ENCODE peak calls at places on chromosome 9, in ten cellular contexts. T, W, X, O, V, M, U, G, D and S are unnamed samples.
A peak's percentile ranks its signal among the peaks of the same experiment; 100 is the strongest.

GRCh38 chr9:133107245-133107722 is 13.8 kb downstream of the RALGDS start:
- DNase-seq in T (no peak), W (no peak), X (no peak), O (no peak), V (no peak), M (no peak), U (no peak), G (peak; percentile 54), D (no peak), S (no peak)

GRCh38 chr9:123364241-123364824 is 8.3 kb downstream of the CRB2 start:
- DNase-seq in T (no peak), W (no peak), X (peak; percentile 75), O (no peak), V (no peak), M (no peak), U (no peak), G (no peak), D (no peak), S (no peak)

GRCh38 chr9:79236466-79236865 is 335.3 kb upstream of the TLE4 start:
- DNase-seq in T (no peak), W (no peak), X (no peak), O (no peak), V (no peak), M (no peak), U (no peak), G (no peak), D (no peak), S (no peak)

GRCh38 chr9:129275626-129276247 is 97.7 kb upstream of the IER5L start:
- DNase-seq in T (no peak), W (no peak), X (peak; percentile 11), O (no peak), V (no peak), M (no peak), U (no peak), G (peak; percentile 29), D (no peak), S (no peak)

GRCh38 chr9:6334305-6334704 is 6.1 kb downstream of the TPD52L3 start:
- DNase-seq in T (no peak), W (no peak), X (no peak), O (no peak), V (no peak), M (no peak), U (no peak), G (no peak), D (no peak), S (no peak)

GRCh38 chr9:112203536-112203935 is 28.4 kb upstream of the SUSD1 start:
- DNase-seq in T (no peak), W (no peak), X (no peak), O (no peak), V (no peak), M (no peak), U (no peak), G (no peak), D (no peak), S (no peak)

GRCh38 chr9:14140121-14140520 is 173.8 kb downstream of the NFIB start:
- DNase-seq in T (no peak), W (no peak), X (no peak), O (no peak), V (no peak), M (no peak), U (no peak), G (no peak), D (no peak), S (no peak)

GRCh38 chr9:129590466-129590865 is 30.4 kb downstream of the C9orf50 start:
- DNase-seq in T (no peak), W (no peak), X (no peak), O (no peak), V (no peak), M (no peak), U (no peak), G (no peak), D (no peak), S (no peak)

GRCh38 chr9:76115982-76116646 is 225.6 kb downstream of the PCSK5 start:
- DNase-seq in T (no peak), W (no peak), X (no peak), O (no peak), V (no peak), M (no peak), U (no peak), G (no peak), D (no peak), S (no peak)

GRCh38 chr9:42388846-42389245 is 205.4 kb downstream of the SPATA31A6 start:
- DNase-seq in T (no peak), W (no peak), X (no peak), O (no peak), V (no peak), M (no peak), U (no peak), G (no peak), D (peak; percentile 23), S (no peak)

GRCh38 chr9:74078647-74079046 is 418.5 kb upstream of the RORB start:
- DNase-seq in T (no peak), W (no peak), X (no peak), O (no peak), V (no peak), M (no peak), U (no peak), G (no peak), D (no peak), S (no peak)

GRCh38 chr9:16442622-16443021 is 427.8 kb downstream of the BNC2 start:
- DNase-seq in T (no peak), W (no peak), X (no peak), O (no peak), V (no peak), M (no peak), U (no peak), G (peak; percentile 80), D (no peak), S (peak; percentile 17)

GRCh38 chr9:91678807-91679206 is 255.2 kb upstream of the NFIL3 start:
- DNase-seq in T (no peak), W (no peak), X (no peak), O (no peak), V (no peak), M (no peak), U (no peak), G (no peak), D (no peak), S (no peak)

GRCh38 chr9:91954841-91955471 is 4.9 kb upstream of the ROR2 start:
- DNase-seq in T (peak; percentile 72), W (no peak), X (peak; percentile 68), O (peak; percentile 71), V (peak; percentile 54), M (peak; percentile 68), U (peak; percentile 40), G (peak; percentile 81), D (peak; percentile 28), S (peak; percentile 66)

GRCh38 chr9:27022920-27023319 is 17.4 kb upstream of the LRRC19 start:
- DNase-seq in T (no peak), W (no peak), X (no peak), O (no peak), V (no peak), M (no peak), U (no peak), G (no peak), D (no peak), S (no peak)

GRCh38 chr9:82412586-82412985 is 424.0 kb downstream of the SPATA31D1 start:
- DNase-seq in T (no peak), W (no peak), X (no peak), O (no peak), V (no peak), M (no peak), U (no peak), G (no peak), D (no peak), S (no peak)

GRCh38 chr9:35056571-35057270 is 15.7 kb downstream of the VCP start:
- DNase-seq in T (no peak), W (no peak), X (no peak), O (no peak), V (no peak), M (no peak), U (no peak), G (no peak), D (no peak), S (no peak)
- H3K36me3 ChIP-seq in T (peaks cover 66% of the 10 kb centered on the region), W (peaks cover 50% of the 10 kb centered on the region), X (no peaks in the 10 kb centered on the region), O (peaks cover 75% of the 10 kb centered on the region), V (peaks cover 60% of the 10 kb centered on the region), M (peaks cover 70% of the 10 kb centered on the region), U (peaks cover 98% of the 10 kb centered on the region), G (peaks cover 65% of the 10 kb centered on the region), D (peaks cover 54% of the 10 kb centered on the region), S (peaks cover 78% of the 10 kb centered on the region)

DNA sequence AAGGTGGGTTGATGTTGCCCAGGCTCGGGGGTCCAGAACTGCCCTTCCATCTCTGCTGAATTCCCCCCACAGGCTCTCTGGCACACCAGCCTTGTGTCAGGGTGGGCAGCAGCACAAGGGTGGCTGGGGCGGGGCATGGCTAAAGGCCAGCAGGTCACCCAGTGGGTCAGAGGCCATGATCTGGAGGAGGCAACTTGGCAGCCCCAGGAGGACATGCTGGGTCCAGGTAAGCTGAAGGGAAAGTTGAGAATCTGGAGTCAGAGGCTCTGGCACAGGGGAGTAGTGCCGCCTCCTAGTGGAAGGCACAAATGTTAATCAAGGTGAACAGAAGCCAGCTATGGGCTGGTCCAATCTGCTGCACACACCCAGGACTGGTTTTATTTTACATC is 6.2 kb downstream of the TMEM8B start:
- DNase-seq in T (no peak), W (no peak), X (no peak), O (peak; percentile 36), V (no peak), M (no peak), U (peak; percentile 43), G (peak; percentile 64), D (no peak), S (peak; percentile 5)
- TF ChIP-seq CTCF in T (peak; percentile 32), W (peak; percentile 56), X (no peak), O (no peak), V (peak; percentile 48), M (peak; percentile 25), U (peak; percentile 76), G (no peak), D (peak; percentile 24), S (no peak)

DNA sequence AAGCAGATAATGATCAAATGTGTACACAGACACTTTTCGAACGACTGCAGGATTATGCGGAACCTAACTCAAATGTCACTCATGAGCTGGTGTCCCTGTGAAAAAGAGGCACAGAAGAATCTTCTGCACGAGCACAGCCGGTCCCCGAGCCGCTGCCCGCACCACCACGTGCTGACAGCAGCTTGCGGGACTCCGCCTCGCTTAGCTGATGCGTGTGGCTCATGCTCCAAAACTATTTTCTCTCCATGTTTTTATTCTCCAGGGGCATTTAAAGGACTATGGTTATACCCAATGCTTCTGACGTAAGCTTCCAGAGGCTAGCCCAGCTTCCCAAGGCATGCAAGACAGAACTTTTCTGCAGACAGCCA is 9.5 kb downstream of the SEC16A start:
- DNase-seq in T (no peak), W (no peak), X (no peak), O (no peak), V (no peak), M (no peak), U (no peak), G (no peak), D (no peak), S (no peak)
- H3K36me3 ChIP-seq in T (peaks cover 56% of the 10 kb centered on the region), W (peaks cover 9% of the 10 kb centered on the region), X (no peaks in the 10 kb centered on the region), O (peaks cover 84% of the 10 kb centered on the region), V (peaks cover 53% of the 10 kb centered on the region), M (peaks cover 88% of the 10 kb centered on the region), U (peaks cover 97% of the 10 kb centered on the region), G (peaks cover 63% of the 10 kb centered on the region), D (peaks cover 83% of the 10 kb centered on the region), S (peaks cover 87% of the 10 kb centered on the region)

DNA sequence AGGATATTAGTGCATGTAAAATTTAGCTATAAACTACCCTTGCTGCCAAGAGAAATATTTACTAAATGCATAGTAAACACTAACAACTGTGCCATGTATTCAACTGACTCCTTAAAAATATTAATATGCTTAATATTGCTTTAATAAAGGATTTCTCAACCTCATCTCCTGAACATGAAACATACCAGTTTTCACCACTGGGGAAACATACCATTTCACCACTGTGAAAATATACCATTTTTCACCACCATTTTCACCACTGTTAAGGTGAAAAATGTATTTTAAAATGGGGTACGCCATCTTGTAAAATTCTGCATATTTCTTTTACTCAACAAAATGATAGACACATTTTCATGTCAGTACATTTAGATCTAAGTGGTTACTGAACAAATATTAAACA is 4.5 kb downstream of the RAB14 start:
- DNase-seq in T (no peak), W (no peak), X (no peak), O (no peak), V (no peak), M (no peak), U (no peak), G (no peak), D (no peak), S (no peak)
- TF ChIP-seq CTCF in T (no peak), W (no peak), X (no peak), O (no peak), V (peak; percentile 4), M (peak; percentile 33), U (peak; percentile 37), G (no peak), D (no peak), S (no peak)